ENCODE peak calls at places on chromosomes 2 and 18, in five cellular contexts. One of them, this sample, is unnamed.

GRCh38 chr2:60885683-60886082 is 4.3 kb downstream of the REL start:
- DNase-seq in OCI-LY7: no peak
- DNase-seq in heart left ventricle: no peak
- DNase-seq in astrocyte of the cerebellum: no peak
- DNase-seq in AG04450: no peak
- DNase-seq in this sample: no peak

GRCh38 chr2:179622122-179622521 is 239.3 kb downstream of the ZNF385B start:
- DNase-seq in OCI-LY7: no peak
- DNase-seq in heart left ventricle: no peak
- DNase-seq in astrocyte of the cerebellum: no peak
- DNase-seq in AG04450: no peak
- DNase-seq in this sample: no peak

GRCh38 chr2:64699712-64700111 is 46.0 kb upstream of the SERTAD2 start:
- DNase-seq in OCI-LY7: no peak
- DNase-seq in heart left ventricle: no peak
- DNase-seq in astrocyte of the cerebellum: no peak
- DNase-seq in AG04450: no peak
- DNase-seq in this sample: no peak

GRCh38 chr2:160492401-160493226 is 993 bp downstream of the RBMS1 start:
- DNase-seq in OCI-LY7: no peak
- DNase-seq in heart left ventricle: peak
- DNase-seq in astrocyte of the cerebellum: no peak
- DNase-seq in AG04450: no peak
- DNase-seq in this sample: no peak

GRCh38 chr2:153235516-153235915 is 243.0 kb downstream of the RPRM start:
- DNase-seq in OCI-LY7: no peak
- DNase-seq in heart left ventricle: no peak
- DNase-seq in astrocyte of the cerebellum: no peak
- DNase-seq in AG04450: no peak
- DNase-seq in this sample: no peak

GRCh38 chr18:49399003-49399402 is 61.4 kb downstream of the DYM start:
- DNase-seq in OCI-LY7: peak
- DNase-seq in heart left ventricle: no peak
- DNase-seq in astrocyte of the cerebellum: no peak
- DNase-seq in AG04450: no peak
- DNase-seq in this sample: peak

GRCh38 chr2:238021327-238021726 is 39.5 kb upstream of the SCLY start:
- DNase-seq in OCI-LY7: no peak
- DNase-seq in heart left ventricle: no peak
- DNase-seq in astrocyte of the cerebellum: no peak
- DNase-seq in AG04450: no peak
- DNase-seq in this sample: no peak

GRCh38 chr2:234334146-234334545 is 162.7 kb downstream of the ARL4C start:
- DNase-seq in OCI-LY7: no peak
- DNase-seq in heart left ventricle: no peak
- DNase-seq in astrocyte of the cerebellum: no peak
- DNase-seq in AG04450: no peak
- DNase-seq in this sample: no peak

GRCh38 chr2:170821631-170822291 is 5.1 kb downstream of the GAD1 start:
- DNase-seq in OCI-LY7: no peak
- DNase-seq in heart left ventricle: no peak
- DNase-seq in astrocyte of the cerebellum: no peak
- DNase-seq in AG04450: no peak
- DNase-seq in this sample: no peak

GRCh38 chr18:49189772-49190171 is 239.0 kb upstream of the SMAD7 start:
- DNase-seq in OCI-LY7: no peak
- DNase-seq in heart left ventricle: no peak
- DNase-seq in astrocyte of the cerebellum: no peak
- DNase-seq in AG04450: no peak
- DNase-seq in this sample: no peak

GRCh38 chr18:9918016-9918680 is 4.3 kb downstream of the VAPA start:
- DNase-seq in OCI-LY7: no peak
- DNase-seq in heart left ventricle: no peak
- DNase-seq in astrocyte of the cerebellum: peak
- DNase-seq in AG04450: no peak
- DNase-seq in this sample: no peak

GRCh38 chr18:61797691-61798590 is 94.9 kb downstream of the RNF152 start:
- DNase-seq in OCI-LY7: no peak
- DNase-seq in heart left ventricle: no peak
- DNase-seq in astrocyte of the cerebellum: no peak
- DNase-seq in AG04450: no peak
- DNase-seq in this sample: no peak

GRCh38 chr2:8514748-8515389 is 167.0 kb upstream of the ID2 start:
- DNase-seq in OCI-LY7: peak
- DNase-seq in heart left ventricle: no peak
- DNase-seq in astrocyte of the cerebellum: no peak
- DNase-seq in AG04450: no peak
- DNase-seq in this sample: no peak

GRCh38 chr2:237669628-237670351 is 42.4 kb downstream of the LRRFIP1 start:
- DNase-seq in OCI-LY7: peak
- DNase-seq in heart left ventricle: peak
- DNase-seq in astrocyte of the cerebellum: peak
- DNase-seq in AG04450: peak
- DNase-seq in this sample: peak

GRCh38 chr2:237574894-237575868 is 8.8 kb downstream of the PRLH start:
- DNase-seq in OCI-LY7: no peak
- DNase-seq in heart left ventricle: no peak
- DNase-seq in astrocyte of the cerebellum: no peak
- DNase-seq in AG04450: no peak
- DNase-seq in this sample: no peak

GRCh38 chr2:105052773-105053172 is 14.9 kb downstream of the MRPS9 start:
- DNase-seq in OCI-LY7: no peak
- DNase-seq in heart left ventricle: peak
- DNase-seq in astrocyte of the cerebellum: no peak
- DNase-seq in AG04450: no peak
- DNase-seq in this sample: no peak

DNA sequence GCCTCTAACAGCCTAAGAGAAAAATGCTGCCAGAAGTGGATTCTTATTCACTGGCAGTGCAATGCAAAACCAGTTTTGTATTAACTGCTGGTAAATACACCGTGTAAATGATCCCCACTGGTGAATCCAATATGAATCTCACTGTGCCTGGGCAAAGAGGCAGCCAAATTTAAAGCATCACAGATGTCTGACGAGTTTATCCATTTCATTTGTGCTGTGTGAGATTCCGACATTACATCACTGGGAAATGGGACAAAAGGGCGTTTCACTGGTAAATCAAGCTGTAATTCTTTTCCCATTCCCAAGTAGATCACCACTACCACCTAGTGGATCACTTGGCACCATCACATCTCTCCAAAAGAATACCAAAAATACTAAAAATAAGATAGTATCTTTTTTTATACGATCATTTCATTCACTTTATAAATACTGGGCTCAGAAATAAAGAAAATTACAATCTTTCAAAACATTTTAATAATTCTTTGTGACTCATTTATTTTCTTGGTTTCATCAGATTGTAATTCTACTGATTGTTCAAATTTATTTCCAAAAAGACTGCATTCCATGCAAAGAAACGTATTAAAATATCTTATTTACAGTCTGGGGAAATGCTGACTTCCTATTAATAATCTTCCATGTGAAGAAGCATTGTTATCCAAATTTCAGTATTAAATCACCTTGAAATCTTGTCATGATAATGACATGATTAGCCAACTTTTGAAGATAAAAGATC is 125.6 kb downstream of the GRB14 start:
- DNase-seq in OCI-LY7: no peak
- DNase-seq in heart left ventricle: no peak
- DNase-seq in astrocyte of the cerebellum: peak
- DNase-seq in AG04450: no peak
- DNase-seq in this sample: peak
- TF ChIP-seq CTCF in OCI-LY7: peak
- TF ChIP-seq CTCF in heart left ventricle: peak
- TF ChIP-seq CTCF in astrocyte of the cerebellum: peak
- TF ChIP-seq CTCF in AG04450: peak
- TF ChIP-seq CTCF in this sample: peak

GRCh38 chr2:101149241-101150192 is 1.7 kb downstream of the TBC1D8 start:
- DNase-seq in OCI-LY7: no peak
- DNase-seq in heart left ventricle: no peak
- DNase-seq in astrocyte of the cerebellum: no peak
- DNase-seq in AG04450: no peak
- DNase-seq in this sample: no peak

GRCh38 chr2:101150306-101151140 is 659 bp downstream of the TBC1D8 start:
- DNase-seq in OCI-LY7: no peak
- DNase-seq in heart left ventricle: peak
- DNase-seq in astrocyte of the cerebellum: no peak
- DNase-seq in AG04450: no peak
- DNase-seq in this sample: no peak

GRCh38 chr2:101147971-101148370 is 3.2 kb downstream of the TBC1D8 start:
- DNase-seq in OCI-LY7: no peak
- DNase-seq in heart left ventricle: no peak
- DNase-seq in astrocyte of the cerebellum: no peak
- DNase-seq in AG04450: no peak
- DNase-seq in this sample: no peak

GRCh38 chr2:101147062-101147461 is 4.1 kb downstream of the TBC1D8 start:
- DNase-seq in OCI-LY7: no peak
- DNase-seq in heart left ventricle: no peak
- DNase-seq in astrocyte of the cerebellum: no peak
- DNase-seq in AG04450: no peak
- DNase-seq in this sample: no peak

DNA sequence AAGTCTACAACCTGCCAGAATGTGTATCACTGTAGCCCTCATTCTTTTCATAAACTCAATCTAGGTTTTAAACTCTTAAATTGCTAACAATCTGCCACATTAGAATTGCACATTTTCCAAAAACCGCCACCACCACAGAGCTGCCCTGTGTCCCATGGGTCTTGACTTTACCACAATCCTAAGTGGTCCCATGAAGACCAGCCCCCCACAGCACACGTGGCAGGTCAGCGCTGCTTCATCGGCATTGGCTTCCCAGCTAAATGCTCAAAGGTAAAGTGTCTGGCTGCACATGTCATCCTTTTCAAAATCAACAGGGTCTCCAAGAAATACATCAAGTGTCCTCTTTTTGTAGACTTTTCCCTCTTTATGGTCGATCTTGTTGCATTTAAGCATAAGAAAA is 2.4 kb downstream of the TBC1D8 start:
- DNase-seq in OCI-LY7: no peak
- DNase-seq in heart left ventricle: no peak
- DNase-seq in astrocyte of the cerebellum: no peak
- DNase-seq in AG04450: no peak
- DNase-seq in this sample: no peak
- H3K4me3 ChIP-seq in OCI-LY7: no peak
- H3K4me3 ChIP-seq in heart left ventricle: peak
- H3K4me3 ChIP-seq in astrocyte of the cerebellum: no peak
- H3K4me3 ChIP-seq in AG04450: no peak
- H3K4me3 ChIP-seq in this sample: no peak

GRCh38 chr2:54725343-54726099 is 2.1 kb downstream of the EML6 start:
- DNase-seq in OCI-LY7: peak
- DNase-seq in heart left ventricle: no peak
- DNase-seq in astrocyte of the cerebellum: no peak
- DNase-seq in AG04450: no peak
- DNase-seq in this sample: no peak

GRCh38 chr2:54724560-54725342 is 1.3 kb downstream of the EML6 start:
- DNase-seq in OCI-LY7: peak
- DNase-seq in heart left ventricle: peak
- DNase-seq in astrocyte of the cerebellum: no peak
- DNase-seq in AG04450: no peak
- DNase-seq in this sample: no peak

GRCh38 chr2:54724150-54724559 is 693 bp downstream of the EML6 start:
- DNase-seq in OCI-LY7: no peak
- DNase-seq in heart left ventricle: no peak
- DNase-seq in astrocyte of the cerebellum: no peak
- DNase-seq in AG04450: no peak
- DNase-seq in this sample: no peak

GRCh38 chr2:54722641-54723299 is 692 bp upstream of the EML6 start:
- DNase-seq in OCI-LY7: peak
- DNase-seq in heart left ventricle: no peak
- DNase-seq in astrocyte of the cerebellum: no peak
- DNase-seq in AG04450: no peak
- DNase-seq in this sample: no peak

DNA sequence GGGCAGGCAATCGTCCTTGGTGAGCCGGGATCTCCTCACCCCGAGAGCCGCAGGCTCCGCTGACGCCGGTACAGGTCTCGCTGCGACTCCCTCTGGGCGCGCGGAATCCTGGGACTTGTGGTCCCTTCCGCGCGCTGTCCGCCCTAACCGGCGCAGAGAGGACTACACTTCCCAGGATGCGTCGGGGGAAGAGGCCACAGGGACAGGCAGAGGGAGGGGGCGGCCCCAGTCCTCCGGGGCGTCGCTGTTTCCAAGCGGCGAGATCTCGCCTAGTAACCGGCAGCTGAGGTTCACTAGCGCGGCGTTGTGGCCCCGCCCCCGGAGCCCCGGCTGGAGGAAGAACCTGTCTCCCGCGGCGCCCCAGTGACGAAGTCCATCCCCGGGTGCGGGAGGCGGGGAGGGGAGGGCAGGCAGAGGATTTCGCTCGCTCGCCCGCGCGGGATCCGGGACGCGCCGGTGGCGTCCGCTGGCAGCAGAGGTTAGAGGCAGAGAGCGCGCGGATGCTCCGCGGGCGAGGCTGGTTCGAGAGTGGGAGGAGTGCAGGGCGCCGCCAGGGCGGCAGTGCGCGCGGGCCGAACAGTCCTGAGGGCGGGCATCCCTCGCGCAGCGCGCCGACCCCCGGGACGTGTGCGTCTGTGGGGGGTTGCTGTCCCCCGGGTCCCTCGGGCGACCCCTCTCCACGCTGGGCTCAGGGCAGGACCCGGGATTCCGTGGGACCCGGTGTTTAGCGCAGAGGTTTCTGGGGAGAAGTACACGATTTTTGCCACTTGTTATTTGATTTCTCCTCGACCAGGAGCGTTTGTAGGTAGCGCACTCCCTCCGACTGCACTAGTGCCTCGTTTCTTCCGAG is at the start of gene EML6:
- DNase-seq in OCI-LY7: peak
- DNase-seq in heart left ventricle: peak
- DNase-seq in astrocyte of the cerebellum: peak
- DNase-seq in AG04450: peak
- DNase-seq in this sample: peak
- TF ChIP-seq CTCF in OCI-LY7: peak
- TF ChIP-seq CTCF in heart left ventricle: no peak
- TF ChIP-seq CTCF in astrocyte of the cerebellum: no peak
- TF ChIP-seq CTCF in AG04450: peak
- TF ChIP-seq CTCF in this sample: no peak

DNA sequence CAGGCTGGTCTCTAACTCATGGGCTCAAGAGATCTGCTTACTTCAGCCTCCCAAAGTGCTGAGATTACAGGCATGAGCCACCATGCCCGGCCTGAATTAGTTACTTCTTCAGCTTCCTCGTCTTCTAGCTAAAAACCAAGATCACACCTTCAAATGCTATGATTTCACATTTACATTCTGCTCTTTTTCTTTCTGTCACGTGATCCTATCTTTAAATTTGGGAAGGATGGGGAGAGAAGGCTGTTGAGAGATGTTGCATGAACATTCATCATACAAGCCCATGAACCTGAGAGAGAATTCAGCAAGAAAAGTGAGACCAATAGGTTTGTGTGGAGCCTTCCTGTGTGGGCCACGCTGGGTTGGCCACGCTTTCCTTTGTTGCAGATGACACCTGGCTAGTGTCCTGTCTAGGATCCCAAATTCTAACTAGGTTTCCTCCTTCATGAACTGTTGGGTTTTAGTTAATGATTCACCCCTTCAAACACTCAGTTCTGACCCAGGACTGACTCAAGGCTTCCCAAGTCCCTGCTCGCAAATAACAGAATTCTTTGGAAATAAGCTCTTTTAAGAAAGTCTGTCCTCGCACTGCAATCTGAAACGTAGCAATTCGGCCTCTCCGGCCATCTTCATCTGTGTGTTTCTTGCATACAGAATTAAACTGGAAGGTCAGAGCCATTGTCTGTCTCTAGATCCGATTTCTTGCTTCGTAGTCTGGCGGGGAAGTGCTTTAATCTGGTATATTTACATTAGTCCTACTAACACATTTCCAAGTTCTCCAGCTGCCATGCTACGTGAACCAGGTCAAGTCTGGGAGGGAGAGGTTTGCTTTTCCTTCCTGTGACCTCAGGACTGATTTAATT is 57.2 kb upstream of the CREB1 start:
- DNase-seq in OCI-LY7: no peak
- DNase-seq in heart left ventricle: no peak
- DNase-seq in astrocyte of the cerebellum: no peak
- DNase-seq in AG04450: no peak
- DNase-seq in this sample: no peak
- H3K4me3 ChIP-seq in OCI-LY7: no peak
- H3K4me3 ChIP-seq in heart left ventricle: no peak
- H3K4me3 ChIP-seq in astrocyte of the cerebellum: no peak
- H3K4me3 ChIP-seq in AG04450: no peak
- H3K4me3 ChIP-seq in this sample: no peak

This sample was measured in HFF-Myc.